ENCODE peak calls at places on chromosomes 3 and 15, in nine cellular contexts. C is GM20000, N is GM13977, S is endodermal cell, T is nephron progenitor cell, J is stomach, Q is HCT116, P is left lung, D is lung. B is an unnamed sample.
A peak's percentile ranks its signal among the peaks of the same experiment; 100 is the strongest.

GRCh38 chr3:187012609-187013051 is 82.3 kb downstream of the ST6GAL1 start:
- DNase-seq in C (no peak), N (no peak), S (no peak), T (no peak), J (no peak), Q (no peak), P (no peak), D (no peak), B (no peak)

GRCh38 chr3:113250566-113250965 is 39.2 kb downstream of the BOC start:
- DNase-seq in C (no peak), N (no peak), S (no peak), T (no peak), J (no peak), Q (no peak), P (no peak), D (no peak), B (no peak)

GRCh38 chr15:78438595-78439285 is 724 bp downstream of the IREB2 start:
- DNase-seq in C (peak; percentile 39), N (no peak), S (peak; percentile 68), T (peak; percentile 61), J (no peak), Q (no peak), P (no peak), D (no peak), B (no peak)

GRCh38 chr3:195739561-195740111 is 18.9 kb downstream of the MUC20 start:
- DNase-seq in C (no peak), N (no peak), S (no peak), T (no peak), J (no peak), Q (no peak), P (no peak), D (no peak), B (peak; percentile 87)

GRCh38 chr3:188533612-188534357 is 379.8 kb downstream of the LPP start:
- DNase-seq in C (no peak), N (no peak), S (no peak), T (no peak), J (no peak), Q (no peak), P (no peak), D (no peak), B (no peak)

GRCh38 chr15:94792166-94792565 is 560.8 kb downstream of the MCTP2 start:
- DNase-seq in C (no peak), N (no peak), S (no peak), T (no peak), J (no peak), Q (no peak), P (no peak), D (no peak), B (no peak)

GRCh38 chr15:101479851-101480612 is 9.5 kb downstream of the PCSK6 start:
- DNase-seq in C (no peak), N (no peak), S (peak; percentile 44), T (no peak), J (no peak), Q (no peak), P (no peak), D (no peak), B (no peak)

GRCh38 chr15:32685576-32685975 is 32.2 kb upstream of the GREM1 start:
- DNase-seq in C (no peak), N (no peak), S (no peak), T (no peak), J (no peak), Q (no peak), P (no peak), D (no peak), B (no peak)

GRCh38 chr15:75578206-75578947 is 738 bp downstream of the PTPN9 start:
- DNase-seq in C (peak; percentile 78), N (peak; percentile 75), S (peak; percentile 64), T (peak; percentile 47), J (peak; percentile 44), Q (no peak), P (peak; percentile 36), D (peak; percentile 29), B (no peak)

GRCh38 chr15:69704685-69705084 is 252.1 kb downstream of the RPLP1 start:
- DNase-seq in C (no peak), N (no peak), S (no peak), T (no peak), J (no peak), Q (no peak), P (no peak), D (no peak), B (no peak)

GRCh38 chr3:13706451-13706850 is 157.5 kb downstream of the FBLN2 start:
- DNase-seq in C (no peak), N (no peak), S (no peak), T (no peak), J (peak; percentile 10), Q (no peak), P (peak; percentile 10), D (peak; percentile 26), B (peak; percentile 39)

GRCh38 chr3:192573240-192573639 is 154.1 kb downstream of the FGF12 start:
- DNase-seq in C (no peak), N (no peak), S (no peak), T (no peak), J (no peak), Q (no peak), P (no peak), D (no peak), B (no peak)

GRCh38 chr3:33918357-33918756 is 119.9 kb downstream of the PDCD6IP start:
- DNase-seq in C (no peak), N (no peak), S (no peak), T (no peak), J (no peak), Q (no peak), P (no peak), D (no peak), B (no peak)

GRCh38 chr3:185605566-185605965 is 19.5 kb downstream of the SENP2 start:
- DNase-seq in C (no peak), N (no peak), S (no peak), T (no peak), J (no peak), Q (no peak), P (no peak), D (no peak), B (no peak)

GRCh38 chr3:184284696-184285095 is 8.9 kb downstream of the ECE2 start:
- DNase-seq in C (peak; percentile 48), N (peak; percentile 49), S (peak; percentile 91), T (peak; percentile 55), J (peak; percentile 34), Q (peak; percentile 70), P (peak; percentile 54), D (no peak), B (no peak)

GRCh38 chr3:100796556-100796955 is 87.3 kb downstream of the TFG start:
- DNase-seq in C (no peak), N (no peak), S (no peak), T (no peak), J (no peak), Q (peak; percentile 22), P (no peak), D (no peak), B (no peak)

GRCh38 chr15:68277131-68277604 is 377 bp upstream of the FEM1B start:
- DNase-seq in C (no peak), N (no peak), S (no peak), T (no peak), J (no peak), Q (no peak), P (no peak), D (peak; percentile 50), B (no peak)

GRCh38 chr15:90823455-90823974 is 44.9 kb upstream of the FURIN start:
- DNase-seq in C (no peak), N (no peak), S (no peak), T (no peak), J (no peak), Q (no peak), P (no peak), D (no peak), B (no peak)

GRCh38 chr3:120559228-120560061 is 36.7 kb upstream of the NDUFB4 start:
- DNase-seq in C (no peak), N (no peak), S (peak; percentile 77), T (peak; percentile 41), J (no peak), Q (peak; percentile 87), P (no peak), D (no peak), B (no peak)

GRCh38 chr15:57969355-57969754 is 96.2 kb downstream of the ALDH1A2 start:
- DNase-seq in C (no peak), N (no peak), S (no peak), T (no peak), J (no peak), Q (no peak), P (no peak), D (no peak), B (no peak)
- TF ChIP-seq CTCF in C (no peak), N (no peak), S (peak; percentile 68), T (peak; percentile 24), J (no peak), Q (peak; percentile 29), P (no peak), D (no peak), B (peak; percentile 50)

GRCh38 chr3:126352476-126353454 is 4.4 kb downstream of the KLF15 start:
- DNase-seq in C (no peak), N (no peak), S (no peak), T (no peak), J (no peak), Q (no peak), P (peak; percentile 63), D (peak; percentile 68), B (peak; percentile 91)
- TF ChIP-seq CTCF in C (no peak), N (no peak), S (no peak), T (no peak), J (no peak), Q (no peak), P (no peak), D (no peak), B (no peak)

GRCh38 chr15:40323239-40323952 is at the start of gene INAFM2:
- DNase-seq in C (peak; percentile 99), N (peak; percentile 99), S (peak; percentile 98), T (peak; percentile 94), J (peak; percentile 90), Q (peak; percentile 81), P (peak; percentile 91), D (peak; percentile 90), B (peak; percentile 97)
- TF ChIP-seq CTCF in C (no peak), N (peak; percentile 39), S (peak; percentile 80), T (peak; percentile 65), J (no peak), Q (peak; percentile 27), P (peak; percentile 37), D (peak; percentile 44), B (peak; percentile 81)

GRCh38 chr3:160168290-160168689 is 56.9 kb upstream of the C3orf80 start:
- DNase-seq in C (no peak), N (no peak), S (no peak), T (no peak), J (no peak), Q (no peak), P (no peak), D (no peak), B (no peak)

GRCh38 chr3:160162440-160162839 is 62.8 kb upstream of the C3orf80 start:
- DNase-seq in C (no peak), N (no peak), S (peak; percentile 92), T (peak; percentile 65), J (no peak), Q (no peak), P (no peak), D (no peak), B (no peak)

GRCh38 chr3:160159806-160160205 is 65.4 kb upstream of the C3orf80 start:
- DNase-seq in C (no peak), N (no peak), S (no peak), T (no peak), J (no peak), Q (no peak), P (no peak), D (no peak), B (no peak)

GRCh38 chr3:160159346-160159745 is 65.9 kb upstream of the C3orf80 start:
- DNase-seq in C (no peak), N (no peak), S (no peak), T (no peak), J (no peak), Q (no peak), P (no peak), D (no peak), B (no peak)

GRCh38 chr3:160163259-160163878 is 61.9 kb upstream of the C3orf80 start:
- DNase-seq in C (no peak), N (no peak), S (no peak), T (no peak), J (no peak), Q (peak; percentile 23), P (no peak), D (no peak), B (no peak)
- TF ChIP-seq CTCF in C (peak; percentile 4), N (peak; percentile 43), S (peak; percentile 62), T (peak; percentile 35), J (no peak), Q (peak; percentile 54), P (peak; percentile 40), D (no peak), B (peak; percentile 90)